ENCODE peak calls at places on chromosomes 2 and 18, in nine cellular contexts. S is cardiac muscle cell, W is suprapubic skin, Z is MM.1S, I is left ventricle myocardium inferior, Q is heart right ventricle, E is mammary epithelial cell, F is gastrocnemius medialis, Y is testis. B is an unnamed sample.

GRCh38 chr2:232420463-232421188 is 14.0 kb downstream of the ALPG start:
- DNase-seq in W (peak; percentile 74), E (peak; percentile 34), I (no peak), Z (no peak), F (no peak), S (no peak), Q (no peak), Y (no peak), B (no peak)

GRCh38 chr2:153287109-153287801 is 191.3 kb downstream of the RPRM start:
- DNase-seq in Y (peak; percentile 46), I (no peak), F (no peak), Q (no peak), S (peak; percentile 0), E (no peak), W (no peak), Z (no peak), B (no peak)

GRCh38 chr2:57850415-57851130 is 196.0 kb upstream of the VRK2 start:
- DNase-seq in I (no peak), Y (no peak), S (no peak), F (no peak), E (no peak), Z (no peak), W (no peak), Q (no peak), B (no peak)

GRCh38 chr2:168336786-168337388 is 89.5 kb upstream of the STK39 start:
- DNase-seq in I (no peak), F (no peak), Y (peak; percentile 46), E (peak; percentile 83), Q (no peak), Z (peak; percentile 75), W (no peak), S (no peak), B (no peak)

GRCh38 chr18:44957440-44957839 is 276.8 kb downstream of the SETBP1 start:
- DNase-seq in Z (no peak), F (no peak), S (no peak), W (no peak), I (no peak), Q (no peak), Y (no peak), E (no peak), B (no peak)

GRCh38 chr2:200466703-200467418 is 43.0 kb downstream of the KCTD18 start:
- DNase-seq in E (no peak), S (peak; percentile 95), Y (peak; percentile 77), F (peak; percentile 53), I (no peak), Q (peak; percentile 40), W (no peak), Z (no peak), B (no peak)

GRCh38 chr2:183996825-183997823 is 601.2 kb upstream of the ZNF804A start:
- DNase-seq in Y (no peak), Q (no peak), S (no peak), Z (no peak), I (no peak), F (no peak), E (no peak), W (no peak), B (no peak)

GRCh38 chr2:159050426-159050825 is 82.0 kb downstream of the TANC1 start:
- DNase-seq in I (no peak), Y (no peak), Z (peak; percentile 26), F (no peak), W (no peak), E (no peak), S (no peak), Q (no peak), B (no peak)

GRCh38 chr18:6406910-6407470 is 7.7 kb downstream of the L3MBTL4 start:
- DNase-seq in I (no peak), E (no peak), Y (no peak), S (no peak), Q (no peak), W (no peak), Z (no peak), F (no peak), B (no peak)

GRCh38 chr18:75923169-75923568 is 495.7 kb upstream of the SMIM21 start:
- DNase-seq in Z (no peak), W (no peak), Q (peak; percentile 83), S (peak; percentile 71), I (peak; percentile 75), E (peak; percentile 4), Y (peak; percentile 29), F (peak; percentile 69), B (peak; percentile 60)

GRCh38 chr2:233289590-233290424 is 17.8 kb upstream of the SAG start:
- DNase-seq in Y (no peak), Z (no peak), S (no peak), Q (no peak), W (no peak), F (no peak), I (no peak), E (no peak), B (no peak)

GRCh38 chr18:3524706-3525105 is 74.7 kb downstream of the TGIF1 start:
- DNase-seq in S (no peak), F (no peak), Q (no peak), W (no peak), Z (no peak), I (no peak), E (no peak), Y (no peak), B (no peak)

GRCh38 chr18:8910843-8911242 is 191.7 kb upstream of the NDUFV2 start:
- DNase-seq in Y (no peak), W (no peak), F (no peak), E (no peak), Z (no peak), I (no peak), S (no peak), Q (no peak), B (no peak)
- H3K9me3 ChIP-seq in Y (no peaks in the 10 kb centered on the region), W (no peaks in the 10 kb centered on the region), F (no peaks in the 10 kb centered on the region), E (no peaks in the 10 kb centered on the region), Z (no peaks in the 10 kb centered on the region), I (peaks cover 12% of the 10 kb centered on the region), S (no peaks in the 10 kb centered on the region), Q (peaks cover 7% of the 10 kb centered on the region), B (peaks cover 3% of the 10 kb centered on the region)

DNA sequence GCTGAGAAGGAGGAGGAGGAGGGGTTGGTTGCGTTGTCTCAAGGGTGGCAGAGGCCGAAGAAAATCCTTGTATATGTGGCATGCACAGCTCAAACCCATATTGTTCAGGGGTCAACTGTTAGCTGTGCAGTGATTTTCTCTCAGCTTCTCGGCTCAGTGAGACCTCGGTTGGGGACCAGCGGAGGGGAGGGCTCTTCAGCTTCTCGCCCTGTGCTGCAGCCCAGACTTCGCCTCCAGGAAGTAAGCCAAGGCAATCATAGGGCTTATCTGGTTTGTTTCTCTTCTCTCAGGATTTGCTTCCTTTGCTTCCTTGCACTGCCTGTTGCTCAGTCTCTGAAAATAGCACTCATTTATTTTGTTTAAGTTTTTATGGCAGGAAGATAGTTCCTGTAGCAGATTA is 85.5 kb downstream of the SOWAHC start:
- DNase-seq in Y (peak; percentile 68), Q (no peak), F (no peak), Z (no peak), E (no peak), S (peak; percentile 46), I (no peak), W (no peak), B (no peak)
- H3K27ac ChIP-seq in Y (peak overlapping the region; percentile 9), Q (no peak overlapping the region), F (no peak overlapping the region), Z (no peak overlapping the region), E (peak overlapping the region; percentile 68), S (peak overlapping the region; percentile 77), I (peak overlapping the region; percentile 34), W (peak overlapping the region; percentile 84), B (no peak overlapping the region)

DNA sequence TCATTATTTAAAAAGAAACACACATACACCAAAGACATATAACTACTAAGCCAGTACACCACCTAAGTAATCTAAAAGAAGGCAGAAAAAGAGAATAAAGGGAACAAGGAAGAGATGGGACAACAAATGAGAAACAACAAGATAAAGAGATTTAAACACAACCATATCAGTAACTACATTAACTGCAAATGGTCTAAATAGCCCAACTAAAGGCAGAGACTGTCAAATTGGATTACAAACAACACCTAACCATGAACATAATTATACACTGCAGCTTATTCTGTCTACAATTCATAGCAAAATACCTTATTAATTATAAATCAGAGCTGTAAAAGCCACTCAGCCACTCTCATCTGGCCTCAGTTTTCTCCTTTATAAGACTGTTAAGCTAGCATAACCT is 15.0 kb downstream of the PPP4R1 start:
- DNase-seq in S (no peak), E (no peak), Q (no peak), Z (no peak), Y (no peak), W (no peak), I (no peak), F (no peak), B (no peak)
- H3K9me3 ChIP-seq in S (no peaks in the 10 kb centered on the region), E (peaks cover 8% of the 10 kb centered on the region), Q (peaks cover 50% of the 10 kb centered on the region), Z (no peaks in the 10 kb centered on the region), Y (no peaks in the 10 kb centered on the region), W (peaks cover 6% of the 10 kb centered on the region), I (peaks cover 43% of the 10 kb centered on the region), F (no peaks in the 10 kb centered on the region), B (no peaks in the 10 kb centered on the region)

GRCh38 chr2:43406643-43407042 is 180.2 kb upstream of the ZFP36L2 start:
- DNase-seq in Z (no peak), I (no peak), W (no peak), E (no peak), Q (no peak), S (no peak), Y (no peak), F (no peak), B (no peak)

GRCh38 chr2:43408784-43409160 is 182.4 kb upstream of the ZFP36L2 start:
- DNase-seq in E (no peak), Q (no peak), Y (no peak), S (no peak), F (no peak), I (no peak), Z (no peak), W (no peak), B (no peak)

GRCh38 chr2:43405829-43406228 is 179.4 kb upstream of the ZFP36L2 start:
- DNase-seq in Z (peak; percentile 32), Q (no peak), I (no peak), E (no peak), Y (no peak), W (no peak), S (no peak), F (no peak), B (no peak)

GRCh38 chr2:43410055-43410604 is 183.7 kb upstream of the ZFP36L2 start:
- DNase-seq in Q (no peak), Y (no peak), W (no peak), E (no peak), I (no peak), S (no peak), Z (no peak), F (no peak), B (no peak)

DNA sequence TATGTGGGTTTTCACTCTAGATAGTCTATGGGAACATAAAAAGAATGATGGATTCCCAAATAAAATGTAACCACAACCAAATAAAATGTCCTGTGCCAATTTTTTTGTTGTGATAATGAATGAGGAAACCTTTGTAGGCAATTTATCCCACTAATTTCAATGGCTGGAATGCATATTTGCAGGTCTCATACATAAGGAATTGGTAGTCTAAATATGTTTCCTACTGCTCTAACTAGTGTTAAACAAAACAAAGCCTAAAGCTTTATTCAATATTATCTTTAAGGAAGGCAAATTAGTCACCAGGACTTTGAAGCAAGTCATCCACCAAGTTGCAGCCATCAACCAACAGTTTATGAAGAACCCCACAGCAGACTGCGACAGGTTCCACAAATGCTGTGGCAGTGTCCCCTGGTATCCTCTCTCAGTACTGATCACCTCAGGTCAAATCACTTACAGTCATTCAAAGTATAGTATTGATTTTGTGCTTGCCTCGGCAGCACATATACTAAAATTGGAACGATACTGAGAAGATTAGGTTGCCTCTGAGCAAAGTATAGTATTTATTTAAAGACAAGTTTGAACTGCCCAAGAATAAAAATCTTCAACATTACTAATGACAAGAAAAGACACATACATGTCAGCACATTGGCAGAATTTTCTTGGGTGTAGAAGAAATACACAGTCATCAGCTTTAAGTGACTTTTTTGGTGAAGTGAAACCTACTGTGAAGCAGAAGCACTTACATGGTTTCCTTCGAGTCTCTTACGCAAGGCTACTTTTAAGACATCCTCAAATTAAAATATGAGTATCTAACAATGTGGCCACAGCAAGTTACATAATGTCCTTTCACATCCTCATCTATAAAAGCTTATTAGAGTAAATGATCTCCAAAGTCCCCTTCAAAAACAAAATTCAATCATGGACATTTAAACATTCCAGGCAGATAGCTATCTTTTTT is 181.7 kb upstream of the ZFP36L2 start:
- DNase-seq in S (no peak), Z (peak; percentile 69), I (no peak), Q (no peak), Y (no peak), F (no peak), W (no peak), E (no peak), B (no peak)
- H3K27ac ChIP-seq in S (no peak overlapping the region), Z (peak overlapping the region; percentile 71), I (no peak overlapping the region), Q (no peak overlapping the region), Y (no peak overlapping the region), F (no peak overlapping the region), W (peak overlapping the region; percentile 12), E (no peak overlapping the region), B (no peak overlapping the region)